ENCODE peak calls at places on chromosomes 5 and 9, in four cellular contexts. B is cardiac muscle cell; G is psoas muscle; W is CD8-positive, alpha-beta memory T cell. E is an unnamed sample.

GRCh38 chr5:73115399-73116051 is 4.8 kb upstream of the TMEM171 start:
- DNase-seq in W (no peak), G (no peak), B (peak; percentile 37), E (no peak)

GRCh38 chr5:140220032-140220697 is 45.2 kb downstream of the CYSTM1 start:
- DNase-seq in B (no peak), G (no peak), W (no peak), E (no peak)

GRCh38 chr5:44884036-44884435 is 75.3 kb downstream of the MRPS30 start:
- DNase-seq in G (no peak), B (no peak), W (no peak), E (no peak)

GRCh38 chr5:131640043-131640856 is 5.2 kb upstream of the RAPGEF6 start:
- DNase-seq in W (no peak), G (no peak), B (no peak), E (no peak)

GRCh38 chr9:33202018-33202417 is 34.9 kb upstream of the B4GALT1 start:
- DNase-seq in G (no peak), W (no peak), B (no peak), E (no peak)

GRCh38 chr5:107466233-107466769 is 204.4 kb downstream of the EFNA5 start:
- DNase-seq in B (peak; percentile 93), G (no peak), W (no peak), E (no peak)

GRCh38 chr9:112569186-112569585 is 82.6 kb downstream of the KIAA1958 start:
- DNase-seq in G (no peak), W (no peak), B (peak; percentile 90), E (no peak)

GRCh38 chr5:150209020-150209635 is 19.3 kb downstream of the SLC6A7 start:
- DNase-seq in G (no peak), B (peak; percentile 58), W (no peak), E (no peak)

GRCh38 chr5:9621379-9621903 is 8.7 kb downstream of the TAS2R1 start:
- DNase-seq in G (no peak), W (no peak), B (peak; percentile 92), E (no peak)

GRCh38 chr5:115459844-115460243 is 84.7 kb downstream of the FEM1C start:
- DNase-seq in W (no peak), G (no peak), B (no peak), E (no peak)

GRCh38 chr9:114287763-114288232 is 35.1 kb upstream of the ORM1 start:
- DNase-seq in G (peak; percentile 21), W (no peak), B (no peak), E (no peak)

GRCh38 chr5:43121565-43122484 is 1.1 kb downstream of the ZNF131 start:
- DNase-seq in G (no peak), W (peak; percentile 3), B (peak; percentile 51), E (no peak)

GRCh38 chr9:3954950-3955670 is 344.8 kb downstream of the GLIS3 start:
- DNase-seq in G (no peak), B (peak; percentile 61), W (no peak), E (no peak)

GRCh38 chr9:78369644-78370219 is 72.8 kb downstream of the PSAT1 start:
- DNase-seq in B (peak; percentile 90), W (peak; percentile 10), G (peak; percentile 62), E (peak; percentile 71)

GRCh38 chr5:41789434-41789833 is 80.8 kb downstream of the OXCT1 start:
- DNase-seq in G (no peak), W (no peak), B (no peak), E (no peak)

GRCh38 chr5:75611324-75612210 is at the start of gene ANKDD1B:
- DNase-seq in W (no peak), G (peak; percentile 60), B (peak; percentile 55), E (peak; percentile 38)

GRCh38 chr9:18238254-18238653 is 235.7 kb upstream of the ADAMTSL1 start:
- DNase-seq in W (no peak), B (peak; percentile 79), G (no peak), E (no peak)

GRCh38 chr5:114362197-114362976 is 517 bp downstream of the KCNN2 start:
- DNase-seq in B (no peak), G (no peak), W (no peak), E (no peak)

GRCh38 chr9:86644315-86645034 is 290.3 kb upstream of the TUT7 start:
- DNase-seq in W (no peak), B (no peak), G (no peak), E (no peak)

GRCh38 chr5:148949871-148950863 is 112.7 kb downstream of the SH3TC2 start:
- DNase-seq in G (peak; percentile 93), W (no peak), B (no peak), E (no peak)

GRCh38 chr5:96128204-96128864 is 166.7 kb upstream of the ELL2 start:
- DNase-seq in B (no peak), G (no peak), W (no peak), E (no peak)

GRCh38 chr9:136399176-136400037 is 563 bp downstream of the SNAPC4 start:
- DNase-seq in B (peak; percentile 14), G (peak; percentile 55), W (peak; percentile 44), E (no peak)

GRCh38 chr9:83981126-83981871 is 694 bp downstream of the RMI1 start:
- DNase-seq in B (peak; percentile 54), W (no peak), G (no peak), E (peak; percentile 55)

GRCh38 chr5:172658869-172659513 is 17.9 kb downstream of the NEURL1B start:
- DNase-seq in G (peak; percentile 63), W (no peak), B (no peak), E (peak; percentile 71)

GRCh38 chr9:35526087-35526801 is 36.3 kb downstream of the RUSC2 start:
- DNase-seq in B (peak; percentile 85), W (no peak), G (no peak), E (no peak)

GRCh38 chr9:131432597-131433301 is 38.9 kb downstream of the PRRC2B start:
- DNase-seq in G (no peak), B (peak; percentile 78), W (no peak), E (no peak)

GRCh38 chr5:160439205-160439600 is 17.5 kb downstream of the PTTG1 start:
- DNase-seq in G (peak; percentile 89), B (peak; percentile 85), W (peak; percentile 84), E (peak; percentile 90)

GRCh38 chr9:28365020-28365640 is 791.8 kb upstream of the C9orf72 start:
- DNase-seq in G (no peak), B (peak; percentile 17), W (no peak), E (no peak)

GRCh38 chr5:156529902-156530301 is 202.9 kb downstream of the SGCD start:
- DNase-seq in B (peak; percentile 1), W (no peak), G (no peak), E (no peak)

GRCh38 chr5:81805086-81805485 is 54.2 kb upstream of the SSBP2 start:
- DNase-seq in W (no peak), G (no peak), B (no peak), E (no peak)

GRCh38 chr9:81717747-81718077 is 28.4 kb upstream of the TLE1 start:
- DNase-seq in B (no peak), W (no peak), G (no peak), E (no peak)

GRCh38 chr5:84378961-84379360 is 5.7 kb downstream of the EDIL3 start:
- DNase-seq in G (no peak), W (no peak), B (peak; percentile 88), E (no peak)

GRCh38 chr9:801399-802071 is 40.0 kb upstream of the DMRT1 start:
- DNase-seq in W (no peak), G (no peak), B (peak; percentile 78), E (no peak)

GRCh38 chr9:134992755-134993124 is 75.0 kb upstream of the FCN1 start:
- DNase-seq in B (no peak), G (peak; percentile 81), W (no peak), E (no peak)

GRCh38 chr9:2018764-2019548 is 3.8 kb downstream of the SMARCA2 start:
- DNase-seq in G (no peak), B (no peak), W (no peak), E (no peak)

GRCh38 chr5:107873877-107874276 is 203.1 kb upstream of the EFNA5 start:
- DNase-seq in B (no peak), G (no peak), W (no peak), E (no peak)

GRCh38 chr5:107293551-107293950 is 377.2 kb downstream of the EFNA5 start:
- DNase-seq in W (no peak), G (no peak), B (peak; percentile 30), E (no peak)

GRCh38 chr9:7118653-7119052 is 360.9 kb downstream of the KDM4C start:
- DNase-seq in G (no peak), B (no peak), W (no peak), E (no peak)

GRCh38 chr5:92518318-92518913 is 1062.6 kb downstream of the NR2F1-AS1 start:
- DNase-seq in G (no peak), B (peak; percentile 67), W (no peak), E (no peak)

GRCh38 chr9:133813749-133814585 is 75.8 kb upstream of the SARDH start:
- DNase-seq in B (peak; percentile 53), G (peak; percentile 83), W (no peak), E (no peak)
- H3K27ac ChIP-seq in B (peak overlapping the region; percentile 25), G (no peak overlapping the region), W (no peak overlapping the region), E (no peak overlapping the region)

DNA sequence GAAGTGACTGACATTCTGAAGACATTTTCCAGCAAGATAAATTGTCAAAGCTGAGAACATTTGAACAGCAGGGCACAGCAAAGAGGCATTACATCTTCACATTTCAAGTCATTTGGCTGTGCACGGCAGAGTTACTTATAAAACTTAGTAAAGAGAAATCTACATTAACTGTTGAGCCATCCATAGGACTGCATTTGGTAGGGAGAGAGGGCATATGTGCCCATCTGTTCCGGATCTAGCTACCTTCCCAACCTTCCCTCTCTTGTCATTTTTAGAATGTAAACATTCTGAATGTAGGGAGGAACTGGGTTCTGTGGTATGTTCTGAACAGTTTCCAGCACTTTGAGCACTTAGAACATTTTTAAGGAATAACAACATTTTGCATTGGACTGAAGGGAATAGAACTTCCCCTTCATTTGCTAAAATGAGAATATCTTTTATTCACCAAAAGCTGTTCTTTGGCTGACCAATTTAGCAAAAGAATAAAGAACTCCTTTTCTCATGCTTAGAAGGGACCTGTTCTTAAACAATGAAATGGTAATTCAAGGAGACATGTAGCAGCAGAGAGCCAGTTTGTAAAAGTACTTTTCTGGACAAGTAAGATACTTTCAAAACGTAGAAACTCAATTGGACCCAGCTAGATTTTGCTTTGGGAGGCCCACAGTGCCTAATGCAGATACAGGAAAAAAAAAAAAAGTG is 104.4 kb downstream of the CETN3 start:
- DNase-seq in W (no peak), B (no peak), G (no peak), E (no peak)
- H3K4me3 ChIP-seq in W (no peak overlapping the region), B (no peak overlapping the region), G (no peak overlapping the region), E (no peak overlapping the region)

GRCh38 chr9:107337676-107338590 is 54.9 kb downstream of the RAD23B start:
- DNase-seq in W (no peak), G (no peak), B (no peak), E (no peak)
- H3K27ac ChIP-seq in W (no peak overlapping the region), G (peak overlapping the region; percentile 65), B (peak overlapping the region; percentile 50), E (peak overlapping the region; percentile 32)

DNA sequence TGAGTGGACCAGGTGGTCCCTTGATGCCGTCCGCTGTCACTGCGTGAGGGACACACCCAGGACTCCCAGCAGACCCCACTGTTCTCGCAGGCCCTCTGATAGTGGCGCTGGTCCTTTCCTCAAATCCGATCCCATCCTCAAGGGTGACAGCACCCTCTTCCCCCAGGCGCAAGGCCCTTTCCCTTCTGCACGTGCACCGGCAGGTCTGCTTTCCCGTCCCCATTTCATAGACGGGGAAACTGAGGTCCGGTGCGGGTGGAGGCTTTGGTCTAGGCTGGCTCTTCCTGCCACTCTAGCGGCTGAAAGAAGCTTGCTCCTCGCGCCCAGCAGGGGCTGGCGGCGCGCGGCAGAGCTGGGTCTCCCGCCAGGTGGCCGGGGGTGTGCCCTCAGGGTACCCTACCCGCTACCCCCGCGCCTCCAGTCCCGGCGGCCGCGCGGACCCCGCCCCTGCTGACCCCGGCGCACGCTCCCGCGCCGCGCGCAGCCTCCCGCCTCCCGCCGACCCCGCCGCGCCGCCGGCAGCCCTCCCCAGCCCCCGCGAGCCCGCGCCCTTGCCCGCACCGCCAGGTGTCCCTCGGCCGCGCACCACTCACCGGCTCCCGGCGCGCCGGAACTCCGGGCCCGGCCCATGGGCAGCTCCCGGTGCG is 453 bp downstream of the RASGEF1C start:
- DNase-seq in W (no peak), B (peak; percentile 8), G (no peak), E (no peak)
- H3K4me3 ChIP-seq in W (peak overlapping the region; percentile 28), B (peak overlapping the region; percentile 40), G (peak overlapping the region; percentile 59), E (peak overlapping the region; percentile 44)

GRCh38 chr5:125198270-125198974 is 452.0 kb upstream of the ZNF608 start:
- DNase-seq in G (peak; percentile 76), B (peak; percentile 88), W (no peak), E (peak; percentile 80)
- H3K27ac ChIP-seq in G (no peak overlapping the region), B (peak overlapping the region; percentile 97), W (no peak overlapping the region), E (no peak overlapping the region)

E was measured in stomach.